ENCODE peak calls at places on chromosomes 13 and 19, in seven cellular contexts. One of them, this sample, is unnamed.
A peak's percentile ranks its signal among the peaks of the same experiment; 100 is the strongest.

GRCh38 chr13:44305845-44306244 is 67.8 kb upstream of the SERP2 start:
- DNase-seq in H1: no peak
- DNase-seq in HCT116: no peak
- DNase-seq in K562: no peak
- DNase-seq in endothelial cell of umbilical vein: peak; percentile 48
- DNase-seq in SK-N-SH: no peak
- DNase-seq in GM12878: no peak
- DNase-seq in this sample: peak; percentile 19

GRCh38 chr19:5804516-5805464 is at the start of gene NRTN:
- DNase-seq in H1: peak; percentile 77
- DNase-seq in K562: peak; percentile 91
- DNase-seq in endothelial cell of umbilical vein: no peak
- DNase-seq in GM12878: no peak
- DNase-seq in HCT116: no peak
- DNase-seq in SK-N-SH: peak; percentile 82
- DNase-seq in this sample: peak; percentile 75

GRCh38 chr13:21911916-21912315 is 241.0 kb downstream of the FGF9 start:
- DNase-seq in SK-N-SH: no peak
- DNase-seq in K562: no peak
- DNase-seq in HCT116: no peak
- DNase-seq in H1: no peak
- DNase-seq in endothelial cell of umbilical vein: no peak
- DNase-seq in GM12878: no peak
- DNase-seq in this sample: no peak

GRCh38 chr19:19552811-19553210 is 14.7 kb downstream of the CILP2 start:
- DNase-seq in HCT116: no peak
- DNase-seq in K562: peak; percentile 71
- DNase-seq in endothelial cell of umbilical vein: no peak
- DNase-seq in SK-N-SH: peak; percentile 83
- DNase-seq in H1: peak; percentile 92
- DNase-seq in GM12878: no peak
- DNase-seq in this sample: peak; percentile 79

GRCh38 chr13:21106089-21106488 is 44.7 kb upstream of the LATS2 start:
- DNase-seq in endothelial cell of umbilical vein: no peak
- DNase-seq in GM12878: no peak
- DNase-seq in HCT116: no peak
- DNase-seq in SK-N-SH: no peak
- DNase-seq in K562: no peak
- DNase-seq in H1: no peak
- DNase-seq in this sample: no peak

GRCh38 chr13:42272115-42272756 is at the start of gene AKAP11:
- DNase-seq in HCT116: no peak
- DNase-seq in GM12878: no peak
- DNase-seq in H1: peak; percentile 73
- DNase-seq in K562: peak; percentile 21
- DNase-seq in endothelial cell of umbilical vein: peak; percentile 65
- DNase-seq in SK-N-SH: no peak
- DNase-seq in this sample: peak; percentile 73

GRCh38 chr19:27765912-27766725 is 1446.8 kb downstream of the UQCRFS1 start:
- DNase-seq in GM12878: no peak
- DNase-seq in K562: no peak
- DNase-seq in SK-N-SH: no peak
- DNase-seq in H1: no peak
- DNase-seq in HCT116: no peak
- DNase-seq in endothelial cell of umbilical vein: no peak
- DNase-seq in this sample: no peak

GRCh38 chr19:14775855-14776254 is 2.5 kb downstream of the ADGRE2 start:
- DNase-seq in endothelial cell of umbilical vein: no peak
- DNase-seq in H1: peak; percentile 60
- DNase-seq in GM12878: no peak
- DNase-seq in SK-N-SH: no peak
- DNase-seq in K562: peak; percentile 63
- DNase-seq in HCT116: no peak
- DNase-seq in this sample: peak; percentile 48

GRCh38 chr19:13463296-13463695 is 43.0 kb downstream of the CACNA1A start:
- DNase-seq in SK-N-SH: no peak
- DNase-seq in K562: peak; percentile 46
- DNase-seq in HCT116: no peak
- DNase-seq in endothelial cell of umbilical vein: no peak
- DNase-seq in GM12878: no peak
- DNase-seq in H1: peak; percentile 84
- DNase-seq in this sample: peak; percentile 76

GRCh38 chr13:24267283-24267682 is 42.1 kb upstream of the C1QTNF9 start:
- DNase-seq in HCT116: no peak
- DNase-seq in K562: no peak
- DNase-seq in SK-N-SH: no peak
- DNase-seq in GM12878: peak; percentile 30
- DNase-seq in H1: no peak
- DNase-seq in endothelial cell of umbilical vein: no peak
- DNase-seq in this sample: no peak

GRCh38 chr19:4974855-4975469 is 6.0 kb downstream of the KDM4B start:
- DNase-seq in HCT116: no peak
- DNase-seq in K562: no peak
- DNase-seq in endothelial cell of umbilical vein: no peak
- DNase-seq in SK-N-SH: no peak
- DNase-seq in H1: no peak
- DNase-seq in GM12878: no peak
- DNase-seq in this sample: no peak

GRCh38 chr19:5293607-5294089 is 47.0 kb downstream of the PTPRS start:
- DNase-seq in GM12878: no peak
- DNase-seq in H1: peak; percentile 86
- DNase-seq in K562: no peak
- DNase-seq in SK-N-SH: peak; percentile 94
- DNase-seq in HCT116: no peak
- DNase-seq in endothelial cell of umbilical vein: no peak
- DNase-seq in this sample: peak; percentile 84

GRCh38 chr13:38872693-38873092 is 117.9 kb downstream of the STOML3 start:
- DNase-seq in K562: peak; percentile 39
- DNase-seq in H1: peak; percentile 77
- DNase-seq in SK-N-SH: peak; percentile 41
- DNase-seq in endothelial cell of umbilical vein: peak; percentile 21
- DNase-seq in HCT116: peak; percentile 42
- DNase-seq in GM12878: no peak
- DNase-seq in this sample: peak; percentile 83

GRCh38 chr19:52673014-52673413 is 34.9 kb upstream of the ZNF83 start:
- DNase-seq in GM12878: no peak
- DNase-seq in endothelial cell of umbilical vein: no peak
- DNase-seq in H1: no peak
- DNase-seq in HCT116: no peak
- DNase-seq in K562: no peak
- DNase-seq in SK-N-SH: no peak
- DNase-seq in this sample: no peak

GRCh38 chr19:5966941-5967340 is 11.0 kb downstream of the RANBP3 start:
- DNase-seq in H1: no peak
- DNase-seq in K562: no peak
- DNase-seq in endothelial cell of umbilical vein: no peak
- DNase-seq in SK-N-SH: no peak
- DNase-seq in HCT116: no peak
- DNase-seq in GM12878: no peak
- DNase-seq in this sample: no peak

GRCh38 chr19:58001895-58002369 is 688 bp downstream of the ZNF606 start:
- DNase-seq in HCT116: no peak
- DNase-seq in K562: no peak
- DNase-seq in H1: no peak
- DNase-seq in GM12878: no peak
- DNase-seq in SK-N-SH: peak; percentile 33
- DNase-seq in endothelial cell of umbilical vein: no peak
- DNase-seq in this sample: no peak

GRCh38 chr13:113006660-113007059 is 37.6 kb downstream of the MCF2L start:
- DNase-seq in endothelial cell of umbilical vein: no peak
- DNase-seq in SK-N-SH: no peak
- DNase-seq in K562: no peak
- DNase-seq in GM12878: no peak
- DNase-seq in HCT116: no peak
- DNase-seq in H1: no peak
- DNase-seq in this sample: no peak

GRCh38 chr19:12745166-12745897 is 6.3 kb upstream of the BEST2 start:
- DNase-seq in K562: no peak
- DNase-seq in GM12878: no peak
- DNase-seq in H1: no peak
- DNase-seq in SK-N-SH: no peak
- DNase-seq in endothelial cell of umbilical vein: no peak
- DNase-seq in HCT116: no peak
- DNase-seq in this sample: no peak

GRCh38 chr19:49594157-49595005 is 3.4 kb downstream of the PRR12 start:
- DNase-seq in endothelial cell of umbilical vein: no peak
- DNase-seq in H1: no peak
- DNase-seq in SK-N-SH: no peak
- DNase-seq in HCT116: no peak
- DNase-seq in GM12878: no peak
- DNase-seq in K562: peak; percentile 1
- DNase-seq in this sample: no peak
- TF ChIP-seq POLR2AphosphoS5 in endothelial cell of umbilical vein: no peak
- TF ChIP-seq POLR2AphosphoS5 in H1: no peak
- TF ChIP-seq POLR2AphosphoS5 in SK-N-SH: no peak
- TF ChIP-seq POLR2AphosphoS5 in HCT116: no peak
- TF ChIP-seq POLR2AphosphoS5 in GM12878: no peak
- TF ChIP-seq POLR2AphosphoS5 in K562: no peak
- TF ChIP-seq POLR2AphosphoS5 in this sample: no peak

DNA sequence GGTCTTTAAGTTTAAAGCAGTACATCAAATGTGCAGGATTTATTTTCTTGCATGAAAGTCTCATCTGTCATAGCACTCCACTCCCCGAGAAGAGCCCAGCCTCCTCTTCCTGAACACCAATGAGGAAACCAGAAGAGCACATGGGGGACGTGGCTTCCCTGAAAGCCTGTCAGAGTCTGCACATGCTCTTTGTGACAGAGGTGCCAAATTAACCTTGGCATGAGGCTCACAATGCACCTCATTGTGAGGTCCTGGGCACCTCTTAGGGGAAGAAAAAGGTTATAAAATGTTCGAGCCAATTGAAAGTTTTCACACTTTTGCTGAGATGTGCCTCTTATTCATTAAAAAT is 141.3 kb upstream of the RFC3 start:
- DNase-seq in GM12878: no peak
- DNase-seq in H1: no peak
- DNase-seq in HCT116: no peak
- DNase-seq in K562: no peak
- DNase-seq in endothelial cell of umbilical vein: peak; percentile 39
- DNase-seq in SK-N-SH: peak; percentile 66
- DNase-seq in this sample: peak; percentile 4
- H3K27ac ChIP-seq in GM12878: no peak overlapping the region
- H3K27ac ChIP-seq in H1: no peak overlapping the region
- H3K27ac ChIP-seq in HCT116: no peak overlapping the region
- H3K27ac ChIP-seq in K562: no peak overlapping the region
- H3K27ac ChIP-seq in endothelial cell of umbilical vein: no peak overlapping the region
- H3K27ac ChIP-seq in SK-N-SH: no peak overlapping the region
- H3K27ac ChIP-seq in this sample: no peak overlapping the region

GRCh38 chr13:27919299-27919933 is 384 bp upstream of the PDX1 start:
- DNase-seq in endothelial cell of umbilical vein: no peak
- DNase-seq in SK-N-SH: no peak
- DNase-seq in K562: peak; percentile 44
- DNase-seq in HCT116: peak; percentile 45
- DNase-seq in GM12878: no peak
- DNase-seq in H1: no peak
- DNase-seq in this sample: no peak
- H3K4me2 ChIP-seq in endothelial cell of umbilical vein: peak overlapping the region; percentile 7
- H3K4me2 ChIP-seq in SK-N-SH: peak overlapping the region; percentile 41
- H3K4me2 ChIP-seq in K562: no peak overlapping the region
- H3K4me2 ChIP-seq in HCT116: peak overlapping the region; percentile 93
- H3K4me2 ChIP-seq in GM12878: no peak overlapping the region
- H3K4me2 ChIP-seq in H1: peak overlapping the region; percentile 62
- H3K4me2 ChIP-seq in this sample: peak overlapping the region; percentile 73

DNA sequence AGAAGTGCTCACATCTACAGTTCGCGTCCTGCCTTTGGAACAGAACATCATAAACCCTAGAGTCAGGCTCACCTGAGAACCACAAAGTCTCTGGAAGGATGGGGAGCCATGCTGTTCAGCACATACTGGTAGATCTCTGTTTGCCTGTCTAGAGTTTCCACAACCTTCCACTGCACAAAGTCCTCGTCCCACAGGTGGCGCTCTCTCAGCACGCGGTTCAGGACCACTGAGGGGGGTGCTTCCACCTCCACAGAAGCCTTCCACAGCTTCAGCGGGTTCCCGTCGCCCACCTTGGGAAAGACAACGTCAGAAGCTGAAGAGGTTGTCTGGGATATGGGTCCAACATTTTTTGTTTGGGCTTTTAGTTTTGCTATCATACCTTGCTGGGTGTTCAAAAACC is 93.6 kb downstream of the KL start:
- DNase-seq in GM12878: no peak
- DNase-seq in endothelial cell of umbilical vein: no peak
- DNase-seq in K562: peak; percentile 7
- DNase-seq in SK-N-SH: no peak
- DNase-seq in HCT116: no peak
- DNase-seq in H1: peak; percentile 76
- DNase-seq in this sample: peak; percentile 64
- TF ChIP-seq POLR2AphosphoS5 in GM12878: no peak
- TF ChIP-seq POLR2AphosphoS5 in endothelial cell of umbilical vein: no peak
- TF ChIP-seq POLR2AphosphoS5 in K562: no peak
- TF ChIP-seq POLR2AphosphoS5 in SK-N-SH: no peak
- TF ChIP-seq POLR2AphosphoS5 in HCT116: no peak
- TF ChIP-seq POLR2AphosphoS5 in H1: no peak
- TF ChIP-seq POLR2AphosphoS5 in this sample: no peak

DNA sequence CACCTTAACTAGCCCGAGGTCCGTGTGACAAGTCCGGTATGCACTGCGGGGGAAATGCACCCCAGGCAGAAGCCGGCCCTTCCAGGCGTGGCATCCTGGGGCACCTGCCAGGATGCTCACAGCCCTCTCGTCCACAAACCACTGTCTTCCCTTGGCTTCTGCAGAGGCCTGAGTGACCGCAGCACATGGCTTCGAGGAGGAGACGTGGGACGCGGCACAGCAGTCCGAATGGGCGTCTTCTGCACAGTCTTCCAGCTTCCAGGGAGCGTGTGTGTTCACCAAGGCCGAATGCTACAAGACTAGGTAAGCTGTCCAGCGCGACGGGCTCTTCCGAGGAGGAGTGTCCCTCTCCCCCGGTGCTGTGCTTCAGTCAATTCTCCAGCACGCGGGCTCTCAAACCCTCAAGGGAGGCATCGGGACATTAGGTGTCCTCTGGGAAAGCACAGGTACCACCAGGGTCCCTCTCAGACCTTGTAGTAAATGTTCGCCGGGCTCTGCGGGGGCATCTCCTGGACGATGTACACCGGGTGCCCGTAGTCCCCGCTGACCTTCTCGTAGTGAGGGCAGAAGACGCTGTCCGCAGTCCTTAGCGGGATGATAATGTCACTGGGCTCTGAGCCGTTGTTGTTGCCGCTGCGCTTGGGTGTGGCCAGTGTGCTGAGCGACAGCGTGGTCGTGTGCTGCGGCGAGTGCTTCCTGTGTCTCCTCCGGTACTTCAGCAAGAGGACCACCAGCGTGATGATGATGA is 42.7 kb downstream of the EFNB2 start:
- DNase-seq in endothelial cell of umbilical vein: no peak
- DNase-seq in HCT116: no peak
- DNase-seq in H1: no peak
- DNase-seq in GM12878: no peak
- DNase-seq in SK-N-SH: no peak
- DNase-seq in K562: no peak
- DNase-seq in this sample: no peak
- H3K27ac ChIP-seq in endothelial cell of umbilical vein: no peak overlapping the region
- H3K27ac ChIP-seq in HCT116: no peak overlapping the region
- H3K27ac ChIP-seq in H1: no peak overlapping the region
- H3K27ac ChIP-seq in GM12878: no peak overlapping the region
- H3K27ac ChIP-seq in SK-N-SH: no peak overlapping the region
- H3K27ac ChIP-seq in K562: no peak overlapping the region
- H3K27ac ChIP-seq in this sample: no peak overlapping the region